ENCODE peak calls at places on chromosomes 16 and 17, in six cellular contexts. E is kidney, R is ascending aorta, C is nephron progenitor cell, G is fibroblast of pulmonary artery, P is mucosa of descending colon. K is an unnamed sample.
A peak's percentile ranks its signal among the peaks of the same experiment; 100 is the strongest.

GRCh38 chr16:48788475-48788874 is 178.5 kb upstream of the N4BP1 start:
- DNase-seq in E (no peak), R (no peak), P (no peak), C (no peak), G (no peak), K (no peak)

GRCh38 chr17:77889135-77889505 is 69.4 kb upstream of the TNRC6C start:
- DNase-seq in E (peak; percentile 25), G (no peak), R (no peak), P (no peak), C (no peak), K (no peak)

GRCh38 chr17:3556905-3557767 is 476 bp downstream of the TRPV3 start:
- DNase-seq in R (no peak), E (no peak), G (no peak), C (no peak), P (no peak), K (peak; percentile 65)

GRCh38 chr17:13393841-13394710 is 207.7 kb downstream of the HS3ST3A1 start:
- DNase-seq in P (no peak), C (no peak), R (no peak), E (no peak), G (peak; percentile 92), K (no peak)

GRCh38 chr17:77724876-77725615 is 233.5 kb upstream of the TNRC6C start:
- DNase-seq in R (no peak), G (no peak), C (no peak), E (no peak), P (peak; percentile 35), K (no peak)

GRCh38 chr17:75647061-75647460 is 13.8 kb downstream of the SMIM5 start:
- DNase-seq in P (no peak), R (no peak), G (no peak), C (no peak), E (peak; percentile 68), K (no peak)

GRCh38 chr16:48958681-48959080 is 323.0 kb downstream of the CBLN1 start:
- DNase-seq in G (no peak), R (no peak), E (no peak), P (peak; percentile 2), C (no peak), K (no peak)

GRCh38 chr16:83051451-83051850 is 424.7 kb downstream of the CDH13 start:
- DNase-seq in P (no peak), E (no peak), R (no peak), G (no peak), C (no peak), K (no peak)

GRCh38 chr17:83085526-83086196 is 6.3 kb downstream of the METRNL start:
- DNase-seq in E (no peak), P (no peak), G (no peak), R (no peak), C (no peak), K (no peak)

GRCh38 chr16:28326881-28327610 is 34.7 kb downstream of the SBK1 start:
- DNase-seq in G (peak; percentile 54), E (peak; percentile 80), P (peak; percentile 74), R (no peak), C (peak; percentile 77), K (peak; percentile 86)

GRCh38 chr16:4060823-4061222 is 55.4 kb downstream of the ADCY9 start:
- DNase-seq in G (no peak), P (no peak), C (no peak), E (no peak), R (no peak), K (no peak)

GRCh38 chr16:23146877-23147601 is 2.2 kb downstream of the USP31 start:
- DNase-seq in G (no peak), C (no peak), P (no peak), R (no peak), E (no peak), K (no peak)

GRCh38 chr17:76697702-76698465 is 12.9 kb downstream of the MXRA7 start:
- DNase-seq in E (peak; percentile 83), G (peak; percentile 63), R (no peak), P (no peak), C (peak; percentile 51), K (no peak)

GRCh38 chr16:31063495-31063842 is 10.6 kb downstream of the ZNF668 start:
- DNase-seq in G (no peak), E (no peak), R (no peak), C (no peak), P (no peak), K (no peak)

GRCh38 chr17:22695228-22695619 is 1002.9 kb downstream of the KCNJ18 start:
- DNase-seq in R (no peak), P (no peak), C (no peak), G (no peak), E (no peak), K (no peak)
- TF ChIP-seq CTCF in R (no peak), P (no peak), C (no peak), G (no peak), E (no peak), K (no peak)

DNA sequence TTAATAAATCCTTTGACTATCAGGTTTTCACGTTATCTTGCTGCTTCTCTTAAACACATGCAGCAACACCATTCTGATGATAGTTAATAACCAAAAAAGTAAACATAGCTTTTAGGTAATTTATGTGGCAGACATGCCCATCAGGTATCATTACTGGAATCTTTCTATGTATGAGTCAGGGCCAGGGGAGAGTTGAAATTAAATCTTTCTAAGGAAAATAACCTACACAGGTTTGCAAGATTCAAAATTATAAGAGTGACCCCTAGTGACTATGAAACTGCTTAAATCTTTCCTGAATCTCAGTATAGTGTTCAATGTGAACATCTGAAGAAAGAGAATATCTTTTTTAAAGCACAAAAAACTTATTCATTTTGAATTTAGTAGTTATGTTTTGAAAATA is 666.6 kb downstream of the CDH11 start:
- DNase-seq in C (no peak), E (no peak), G (peak; percentile 61), P (no peak), R (no peak), K (no peak)
- TF ChIP-seq CTCF in C (no peak), E (no peak), G (peak; percentile 43), P (no peak), R (no peak), K (no peak)

GRCh38 chr17:79907855-79908254 is 68.6 kb upstream of the CBX4 start:
- DNase-seq in G (no peak), C (no peak), E (no peak), P (peak; percentile 50), R (no peak), K (no peak)

GRCh38 chr17:79904865-79905264 is 65.6 kb upstream of the CBX4 start:
- DNase-seq in G (no peak), E (no peak), P (no peak), C (no peak), R (no peak), K (no peak)

GRCh38 chr17:79909121-79909520 is 69.9 kb upstream of the CBX4 start:
- DNase-seq in C (no peak), R (no peak), E (no peak), P (no peak), G (no peak), K (no peak)

GRCh38 chr17:79907217-79907715 is 68.0 kb upstream of the CBX4 start:
- DNase-seq in P (no peak), G (no peak), E (no peak), R (no peak), C (no peak), K (no peak)

GRCh38 chr17:79905832-79906231 is 66.6 kb upstream of the CBX4 start:
- DNase-seq in R (no peak), P (no peak), C (no peak), E (no peak), G (no peak), K (no peak)
- TF ChIP-seq CTCF in R (no peak), P (no peak), C (peak; percentile 31), E (no peak), G (no peak), K (no peak)

DNA sequence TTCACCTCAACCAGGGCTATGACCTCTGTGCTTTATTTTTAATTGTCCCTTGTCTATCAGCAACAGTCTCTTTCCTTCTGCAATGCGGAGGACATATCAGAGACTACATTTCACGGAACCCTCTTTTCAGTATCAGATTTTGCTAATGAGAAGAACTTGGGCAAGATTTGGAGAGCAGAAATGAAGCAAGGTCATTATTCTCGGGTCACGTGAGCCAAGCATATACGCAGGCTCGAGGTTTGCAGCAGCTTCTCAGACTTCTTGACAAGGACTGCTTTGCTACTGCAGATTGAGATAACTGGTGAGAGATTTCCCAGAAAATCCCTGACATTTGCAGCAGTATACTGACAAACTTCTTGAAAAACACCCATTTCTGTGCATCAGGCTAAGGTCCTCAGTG is 30.4 kb downstream of the ABCA10 start:
- DNase-seq in P (no peak), R (no peak), C (no peak), G (no peak), E (no peak), K (no peak)
- TF ChIP-seq CTCF in P (no peak), R (no peak), C (no peak), G (no peak), E (no peak), K (no peak)

DNA sequence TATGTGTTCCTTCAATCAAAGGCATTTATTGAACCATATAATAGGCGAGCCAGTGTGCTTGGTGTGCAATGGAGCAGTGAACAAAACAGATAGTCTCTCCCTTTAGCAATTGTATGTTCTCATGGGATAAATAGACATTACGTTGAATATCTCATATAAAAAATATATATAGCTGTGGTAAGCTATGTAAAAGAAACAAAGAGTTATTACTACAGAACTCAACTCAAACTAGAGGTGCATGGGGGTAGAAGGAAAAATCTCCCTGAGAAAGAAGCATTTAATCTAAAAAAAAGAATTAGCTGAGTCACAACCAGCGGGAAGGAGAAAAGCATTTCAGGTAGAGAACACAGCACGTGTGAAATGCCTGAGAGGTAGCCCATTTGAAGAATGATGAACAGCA is 919.3 kb downstream of the CDH11 start:
- DNase-seq in C (no peak), R (no peak), P (no peak), G (no peak), E (no peak), K (no peak)
- TF ChIP-seq CTCF in C (no peak), R (no peak), P (no peak), G (no peak), E (no peak), K (no peak)

GRCh38 chr16:87233928-87234327 is 83.3 kb downstream of the C16orf95 start:
- DNase-seq in G (peak; percentile 57), R (no peak), E (no peak), P (no peak), C (no peak), K (no peak)
- TF ChIP-seq CTCF in G (peak; percentile 45), R (no peak), E (no peak), P (no peak), C (peak; percentile 22), K (no peak)

K was measured in GM13976.